ENCODE peak calls at places on chromosome 2, in five cellular contexts. One of them, this sample, is unnamed.

GRCh38 chr2:113858764-113859163 is 31.1 kb upstream of the ACTR3 start:
- DNase-seq in heart left ventricle: no peak
- DNase-seq in mucosa of descending colon: no peak
- DNase-seq in astrocyte of the cerebellum: peak; percentile 40
- DNase-seq in suprapubic skin: no peak
- DNase-seq in this sample: peak; percentile 92

GRCh38 chr2:150247471-150247870 is 240.0 kb downstream of the RND3 start:
- DNase-seq in astrocyte of the cerebellum: no peak
- DNase-seq in heart left ventricle: no peak
- DNase-seq in suprapubic skin: no peak
- DNase-seq in mucosa of descending colon: no peak
- DNase-seq in this sample: no peak

GRCh38 chr2:125885340-125885739 is 770.6 kb upstream of the GYPC start:
- DNase-seq in astrocyte of the cerebellum: no peak
- DNase-seq in suprapubic skin: no peak
- DNase-seq in mucosa of descending colon: no peak
- DNase-seq in heart left ventricle: no peak
- DNase-seq in this sample: no peak

GRCh38 chr2:152594022-152594712 is 123.1 kb downstream of the PRPF40A start:
- DNase-seq in suprapubic skin: peak; percentile 67
- DNase-seq in astrocyte of the cerebellum: no peak
- DNase-seq in mucosa of descending colon: no peak
- DNase-seq in heart left ventricle: peak; percentile 31
- DNase-seq in this sample: no peak

GRCh38 chr2:149561309-149561926 is 26.2 kb downstream of the MMADHC start:
- DNase-seq in suprapubic skin: no peak
- DNase-seq in mucosa of descending colon: no peak
- DNase-seq in heart left ventricle: no peak
- DNase-seq in astrocyte of the cerebellum: peak; percentile 31
- DNase-seq in this sample: no peak

GRCh38 chr2:27303093-27304025 is 4.9 kb downstream of the UCN start:
- DNase-seq in mucosa of descending colon: no peak
- DNase-seq in astrocyte of the cerebellum: no peak
- DNase-seq in suprapubic skin: no peak
- DNase-seq in heart left ventricle: peak; percentile 63
- DNase-seq in this sample: no peak

GRCh38 chr2:223635080-223635479 is 32.9 kb upstream of the SCG2 start:
- DNase-seq in heart left ventricle: no peak
- DNase-seq in mucosa of descending colon: no peak
- DNase-seq in astrocyte of the cerebellum: no peak
- DNase-seq in suprapubic skin: no peak
- DNase-seq in this sample: peak; percentile 61

GRCh38 chr2:169478339-169478738 is 955 bp upstream of the BBS5 start:
- DNase-seq in suprapubic skin: no peak
- DNase-seq in astrocyte of the cerebellum: no peak
- DNase-seq in mucosa of descending colon: no peak
- DNase-seq in heart left ventricle: no peak
- DNase-seq in this sample: peak; percentile 50

DNA sequence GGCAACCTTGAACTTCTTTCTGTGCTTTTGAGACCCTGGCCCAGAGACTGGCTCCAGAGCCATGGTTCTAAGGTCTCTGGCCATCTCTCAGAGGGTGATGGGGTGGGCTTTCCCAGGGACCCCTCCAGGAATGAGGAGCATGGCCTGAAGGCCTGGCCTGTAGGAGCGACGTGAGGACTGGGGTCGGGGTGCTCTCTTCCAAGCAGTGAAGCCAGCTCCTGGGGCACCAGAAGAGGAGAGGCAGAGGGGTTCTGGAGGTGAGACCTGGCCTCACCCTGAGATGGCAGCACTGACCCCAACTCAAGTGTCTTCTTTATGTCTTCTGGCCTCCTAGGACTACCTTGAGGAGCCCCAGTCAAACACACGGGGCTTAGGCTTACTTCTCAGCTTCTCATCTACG is 214.3 kb downstream of the HDAC4 start:
- DNase-seq in astrocyte of the cerebellum: no peak
- DNase-seq in heart left ventricle: no peak
- DNase-seq in mucosa of descending colon: no peak
- DNase-seq in suprapubic skin: no peak
- DNase-seq in this sample: no peak
- TF ChIP-seq CTCF in astrocyte of the cerebellum: no peak
- TF ChIP-seq CTCF in heart left ventricle: no peak
- TF ChIP-seq CTCF in mucosa of descending colon: no peak
- TF ChIP-seq CTCF in suprapubic skin: no peak
- TF ChIP-seq CTCF in this sample: no peak

GRCh38 chr2:81328968-81329367 is 1024.4 kb upstream of the LRRTM1 start:
- DNase-seq in heart left ventricle: no peak
- DNase-seq in suprapubic skin: no peak
- DNase-seq in mucosa of descending colon: no peak
- DNase-seq in astrocyte of the cerebellum: no peak
- DNase-seq in this sample: no peak

GRCh38 chr2:81327916-81328315 is 1023.4 kb upstream of the LRRTM1 start:
- DNase-seq in astrocyte of the cerebellum: no peak
- DNase-seq in mucosa of descending colon: no peak
- DNase-seq in heart left ventricle: no peak
- DNase-seq in suprapubic skin: no peak
- DNase-seq in this sample: no peak

DNA sequence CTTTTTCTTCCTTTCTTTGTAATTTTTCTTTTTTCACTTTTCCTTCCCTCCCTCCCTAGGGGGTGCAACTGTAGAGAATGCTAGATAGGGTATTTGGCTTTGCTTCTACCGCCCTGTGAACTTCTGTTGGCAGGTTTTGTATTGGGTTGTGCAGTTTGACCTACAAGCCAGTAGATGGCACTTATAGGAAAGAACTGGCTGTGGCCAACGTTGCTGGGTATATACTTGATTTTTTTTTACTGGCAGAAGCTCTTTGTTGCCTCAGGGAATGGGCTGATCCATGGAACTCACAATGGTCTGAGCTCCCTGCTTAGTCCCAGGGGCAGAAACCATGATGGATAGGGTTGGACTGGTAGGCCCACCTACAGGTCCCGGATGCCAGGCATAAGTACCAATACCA is 1019.5 kb upstream of the LRRTM1 start:
- DNase-seq in astrocyte of the cerebellum: no peak
- DNase-seq in suprapubic skin: no peak
- DNase-seq in heart left ventricle: no peak
- DNase-seq in mucosa of descending colon: no peak
- DNase-seq in this sample: peak; percentile 0
- TF ChIP-seq CTCF in astrocyte of the cerebellum: no peak
- TF ChIP-seq CTCF in suprapubic skin: no peak
- TF ChIP-seq CTCF in heart left ventricle: no peak
- TF ChIP-seq CTCF in mucosa of descending colon: no peak
- TF ChIP-seq CTCF in this sample: no peak

GRCh38 chr2:231390667-231391066 is 4.8 kb upstream of the B3GNT7 start:
- DNase-seq in mucosa of descending colon: no peak
- DNase-seq in heart left ventricle: no peak
- DNase-seq in astrocyte of the cerebellum: no peak
- DNase-seq in suprapubic skin: no peak
- DNase-seq in this sample: no peak

GRCh38 chr2:231386446-231386845 is 9.1 kb upstream of the B3GNT7 start:
- DNase-seq in mucosa of descending colon: no peak
- DNase-seq in suprapubic skin: no peak
- DNase-seq in astrocyte of the cerebellum: peak; percentile 66
- DNase-seq in heart left ventricle: no peak
- DNase-seq in this sample: peak; percentile 86

GRCh38 chr2:231385429-231385828 is 10.1 kb upstream of the B3GNT7 start:
- DNase-seq in mucosa of descending colon: peak; percentile 33
- DNase-seq in suprapubic skin: no peak
- DNase-seq in heart left ventricle: no peak
- DNase-seq in astrocyte of the cerebellum: no peak
- DNase-seq in this sample: no peak

GRCh38 chr2:231388725-231389346 is 6.7 kb upstream of the B3GNT7 start:
- DNase-seq in suprapubic skin: no peak
- DNase-seq in astrocyte of the cerebellum: no peak
- DNase-seq in mucosa of descending colon: peak; percentile 49
- DNase-seq in heart left ventricle: no peak
- DNase-seq in this sample: no peak

GRCh38 chr2:231387904-231388724 is 7.4 kb upstream of the B3GNT7 start:
- DNase-seq in astrocyte of the cerebellum: no peak
- DNase-seq in suprapubic skin: no peak
- DNase-seq in mucosa of descending colon: peak; percentile 52
- DNase-seq in heart left ventricle: peak; percentile 76
- DNase-seq in this sample: peak; percentile 89
- TF ChIP-seq CTCF in astrocyte of the cerebellum: no peak
- TF ChIP-seq CTCF in suprapubic skin: no peak
- TF ChIP-seq CTCF in mucosa of descending colon: no peak
- TF ChIP-seq CTCF in heart left ventricle: no peak
- TF ChIP-seq CTCF in this sample: no peak

DNA sequence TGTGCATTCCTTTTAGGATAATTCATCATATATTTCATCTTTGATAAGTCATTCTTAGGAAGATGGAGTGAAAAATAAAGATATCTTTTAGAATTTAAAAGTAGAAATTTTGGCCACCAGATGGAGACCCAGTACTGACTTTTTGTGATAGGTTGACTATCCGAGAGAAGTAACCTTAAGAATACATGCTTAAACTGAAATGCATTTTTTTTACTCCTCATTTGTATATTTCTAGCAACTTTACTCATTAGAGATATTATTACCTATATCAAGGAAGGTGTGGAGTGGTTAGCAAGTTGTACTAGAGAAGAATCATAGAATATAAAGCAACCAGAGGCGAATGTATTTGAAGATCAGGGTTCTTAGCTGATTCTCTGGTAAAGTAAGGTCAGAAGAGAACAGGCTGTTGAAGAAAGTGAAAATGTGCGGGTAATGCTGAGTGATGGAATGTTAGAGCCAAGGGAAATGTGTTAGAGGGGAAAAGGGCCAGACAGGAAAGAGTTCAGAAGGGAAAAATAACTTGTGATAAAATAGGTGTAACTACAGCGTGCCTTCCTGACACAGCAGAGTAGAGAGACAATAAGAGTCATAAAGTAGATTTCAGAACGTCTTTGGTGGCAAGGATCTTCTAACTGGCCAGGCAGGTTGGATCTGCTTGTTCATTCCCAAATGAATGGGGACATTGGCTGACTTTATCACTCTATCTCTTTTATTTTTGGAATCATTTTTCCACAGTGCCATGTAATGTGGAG is 52.3 kb downstream of the TDRD15 start:
- DNase-seq in suprapubic skin: no peak
- DNase-seq in astrocyte of the cerebellum: peak; percentile 0
- DNase-seq in heart left ventricle: no peak
- DNase-seq in mucosa of descending colon: no peak
- DNase-seq in this sample: no peak
- TF ChIP-seq CTCF in suprapubic skin: no peak
- TF ChIP-seq CTCF in astrocyte of the cerebellum: no peak
- TF ChIP-seq CTCF in heart left ventricle: peak; percentile 24
- TF ChIP-seq CTCF in mucosa of descending colon: no peak
- TF ChIP-seq CTCF in this sample: no peak

DNA sequence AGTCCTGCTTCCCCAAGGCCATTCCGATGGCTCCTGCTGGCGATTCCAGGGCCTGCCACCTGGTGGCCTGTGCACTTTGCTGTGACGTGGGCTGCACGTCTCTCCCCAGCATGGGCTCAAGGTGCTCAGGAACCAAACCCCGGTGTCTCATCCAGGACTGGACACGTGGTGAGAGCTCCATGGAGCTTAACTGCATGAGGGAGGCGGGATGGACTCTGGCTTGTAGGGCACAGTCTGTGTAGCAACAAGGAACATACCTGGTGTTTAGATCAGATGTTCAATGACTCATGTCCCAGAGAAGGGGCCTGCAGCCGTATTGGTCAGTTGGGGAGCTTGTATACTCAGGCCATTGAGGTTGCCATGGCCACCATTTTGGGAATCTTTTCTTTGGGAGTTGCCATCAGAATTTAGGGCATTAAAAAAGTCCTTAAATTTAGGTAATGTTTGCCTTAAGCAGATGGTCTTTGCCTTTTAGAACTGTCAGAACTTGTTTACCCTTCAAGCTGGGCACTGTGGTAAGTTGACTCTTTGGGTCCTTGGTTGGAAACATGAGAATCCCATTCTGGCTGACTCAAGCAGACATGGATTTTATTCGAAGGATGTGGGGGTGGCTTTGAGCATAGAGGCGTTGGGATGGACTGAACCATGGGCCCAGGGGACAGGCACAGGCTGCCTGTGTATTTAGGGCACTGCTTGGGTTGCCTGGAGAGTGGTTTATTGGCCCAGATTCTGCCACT is 21.0 kb downstream of the AGAP1 start:
- DNase-seq in mucosa of descending colon: peak; percentile 87
- DNase-seq in suprapubic skin: no peak
- DNase-seq in heart left ventricle: no peak
- DNase-seq in astrocyte of the cerebellum: no peak
- DNase-seq in this sample: no peak
- TF ChIP-seq CTCF in mucosa of descending colon: peak; percentile 43
- TF ChIP-seq CTCF in suprapubic skin: no peak
- TF ChIP-seq CTCF in heart left ventricle: no peak
- TF ChIP-seq CTCF in astrocyte of the cerebellum: peak; percentile 7
- TF ChIP-seq CTCF in this sample: no peak

GRCh38 chr2:8633735-8634313 is 48.0 kb upstream of the ID2 start:
- DNase-seq in mucosa of descending colon: peak; percentile 37
- DNase-seq in heart left ventricle: no peak
- DNase-seq in suprapubic skin: peak; percentile 35
- DNase-seq in astrocyte of the cerebellum: peak; percentile 79
- DNase-seq in this sample: peak; percentile 63

GRCh38 chr2:8636041-8636491 is 45.8 kb upstream of the ID2 start:
- DNase-seq in heart left ventricle: no peak
- DNase-seq in suprapubic skin: peak; percentile 48
- DNase-seq in astrocyte of the cerebellum: no peak
- DNase-seq in mucosa of descending colon: peak; percentile 22
- DNase-seq in this sample: no peak

GRCh38 chr2:8633186-8633734 is 48.6 kb upstream of the ID2 start:
- DNase-seq in mucosa of descending colon: peak; percentile 23
- DNase-seq in suprapubic skin: peak; percentile 26
- DNase-seq in astrocyte of the cerebellum: no peak
- DNase-seq in heart left ventricle: no peak
- DNase-seq in this sample: no peak

GRCh38 chr2:8632755-8633154 is 49.1 kb upstream of the ID2 start:
- DNase-seq in astrocyte of the cerebellum: no peak
- DNase-seq in heart left ventricle: no peak
- DNase-seq in mucosa of descending colon: peak; percentile 38
- DNase-seq in suprapubic skin: peak; percentile 55
- DNase-seq in this sample: no peak

DNA sequence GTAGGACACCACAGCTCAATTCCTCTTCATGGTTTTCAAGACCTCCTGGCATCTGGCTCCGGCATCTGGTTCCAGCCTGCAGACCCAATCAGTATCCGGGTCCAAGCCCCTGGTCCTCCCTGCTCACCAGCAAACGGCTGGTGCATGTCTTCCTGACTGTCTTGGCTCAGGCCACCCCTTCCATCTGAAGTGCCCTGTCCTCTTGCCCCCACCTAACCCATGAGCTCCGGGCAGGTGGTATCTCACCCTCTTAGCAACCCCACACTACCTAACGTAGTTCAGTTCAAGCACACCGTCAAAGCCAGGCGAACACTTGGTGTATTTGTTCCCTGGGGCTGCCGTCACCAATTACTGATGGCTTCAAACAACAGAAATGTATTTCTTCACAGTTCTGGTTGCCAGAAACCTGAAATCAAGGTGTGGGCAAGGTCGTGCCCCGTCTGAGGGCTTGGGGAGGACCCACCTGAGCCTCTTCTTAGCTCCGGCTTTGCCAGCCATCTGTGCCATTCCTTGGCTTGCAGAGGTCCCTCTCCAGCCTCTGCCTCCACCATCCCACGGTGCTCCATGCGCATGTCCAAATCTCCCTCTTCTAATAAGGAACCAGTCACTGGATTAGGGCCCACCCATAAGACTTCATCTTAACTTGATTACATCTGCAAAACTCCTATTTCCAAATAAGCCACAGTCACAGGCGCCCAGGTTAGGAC is 47.2 kb upstream of the ID2 start:
- DNase-seq in astrocyte of the cerebellum: no peak
- DNase-seq in mucosa of descending colon: peak; percentile 41
- DNase-seq in heart left ventricle: no peak
- DNase-seq in suprapubic skin: peak; percentile 47
- DNase-seq in this sample: no peak
- TF ChIP-seq CTCF in astrocyte of the cerebellum: no peak
- TF ChIP-seq CTCF in mucosa of descending colon: no peak
- TF ChIP-seq CTCF in heart left ventricle: no peak
- TF ChIP-seq CTCF in suprapubic skin: no peak
- TF ChIP-seq CTCF in this sample: no peak

GRCh38 chr2:234081970-234082822 is 31.7 kb downstream of the SPP2 start:
- DNase-seq in suprapubic skin: no peak
- DNase-seq in mucosa of descending colon: peak; percentile 50
- DNase-seq in heart left ventricle: no peak
- DNase-seq in astrocyte of the cerebellum: no peak
- DNase-seq in this sample: no peak
- TF ChIP-seq CTCF in suprapubic skin: no peak
- TF ChIP-seq CTCF in mucosa of descending colon: no peak
- TF ChIP-seq CTCF in heart left ventricle: no peak
- TF ChIP-seq CTCF in astrocyte of the cerebellum: no peak
- TF ChIP-seq CTCF in this sample: no peak